ENCODE peak calls at places on chromosomes 4 and X, in six cellular contexts. One of them, this sample, is unnamed.

GRCh38 chr4:136784326-136784725 is 748.0 kb downstream of the PCDH18 start:
- DNase-seq in cardiac muscle cell: no peak
- DNase-seq in left ventricle myocardium inferior: no peak
- DNase-seq in right lobe of liver: no peak
- DNase-seq in CD8-positive, alpha-beta T cell: no peak
- DNase-seq in pancreas: no peak
- DNase-seq in this sample: no peak

GRCh38 chrX:39504850-39505259 is 592.9 kb downstream of the BCOR start:
- DNase-seq in cardiac muscle cell: peak
- DNase-seq in left ventricle myocardium inferior: no peak
- DNase-seq in right lobe of liver: no peak
- DNase-seq in CD8-positive, alpha-beta T cell: no peak
- DNase-seq in pancreas: no peak
- DNase-seq in this sample: no peak

GRCh38 chr4:22532896-22533295 is 17.0 kb upstream of the ADGRA3 start:
- DNase-seq in cardiac muscle cell: no peak
- DNase-seq in left ventricle myocardium inferior: no peak
- DNase-seq in right lobe of liver: no peak
- DNase-seq in CD8-positive, alpha-beta T cell: no peak
- DNase-seq in pancreas: no peak
- DNase-seq in this sample: no peak

GRCh38 chrX:11757729-11758399 is at the start of gene MSL3:
- DNase-seq in cardiac muscle cell: peak
- DNase-seq in left ventricle myocardium inferior: peak
- DNase-seq in right lobe of liver: peak
- DNase-seq in CD8-positive, alpha-beta T cell: no peak
- DNase-seq in pancreas: peak
- DNase-seq in this sample: peak

GRCh38 chr4:6052679-6053078 is 34.4 kb upstream of the C4orf50 start:
- DNase-seq in cardiac muscle cell: no peak
- DNase-seq in left ventricle myocardium inferior: no peak
- DNase-seq in right lobe of liver: no peak
- DNase-seq in CD8-positive, alpha-beta T cell: no peak
- DNase-seq in pancreas: no peak
- DNase-seq in this sample: no peak

GRCh38 chrX:144732588-144732987 is 514.7 kb upstream of the SPANXN1 start:
- DNase-seq in cardiac muscle cell: no peak
- DNase-seq in left ventricle myocardium inferior: no peak
- DNase-seq in right lobe of liver: no peak
- DNase-seq in CD8-positive, alpha-beta T cell: no peak
- DNase-seq in pancreas: no peak
- DNase-seq in this sample: no peak

GRCh38 chr4:141636077-141636770 is at the start of gene IL15:
- DNase-seq in cardiac muscle cell: peak
- DNase-seq in left ventricle myocardium inferior: peak
- DNase-seq in right lobe of liver: peak
- DNase-seq in CD8-positive, alpha-beta T cell: peak
- DNase-seq in pancreas: peak
- DNase-seq in this sample: no peak

GRCh38 chr4:8230891-8231290 is 31.8 kb downstream of the SH3TC1 start:
- DNase-seq in cardiac muscle cell: no peak
- DNase-seq in left ventricle myocardium inferior: no peak
- DNase-seq in right lobe of liver: no peak
- DNase-seq in CD8-positive, alpha-beta T cell: no peak
- DNase-seq in pancreas: no peak
- DNase-seq in this sample: no peak

GRCh38 chrX:39936886-39937770 is 160.6 kb downstream of the BCOR start:
- DNase-seq in cardiac muscle cell: no peak
- DNase-seq in left ventricle myocardium inferior: no peak
- DNase-seq in right lobe of liver: no peak
- DNase-seq in CD8-positive, alpha-beta T cell: peak
- DNase-seq in pancreas: no peak
- DNase-seq in this sample: no peak

GRCh38 chr4:152248347-152248746 is 287.5 kb downstream of the FBXW7 start:
- DNase-seq in cardiac muscle cell: no peak
- DNase-seq in left ventricle myocardium inferior: no peak
- DNase-seq in right lobe of liver: no peak
- DNase-seq in CD8-positive, alpha-beta T cell: no peak
- DNase-seq in pancreas: no peak
- DNase-seq in this sample: no peak

GRCh38 chrX:41441934-41442823 is 5.0 kb upstream of the NYX start:
- DNase-seq in cardiac muscle cell: peak
- DNase-seq in left ventricle myocardium inferior: peak
- DNase-seq in right lobe of liver: peak
- DNase-seq in CD8-positive, alpha-beta T cell: peak
- DNase-seq in pancreas: peak
- DNase-seq in this sample: peak

GRCh38 chr4:148773313-148773712 is 331.1 kb upstream of the NR3C2 start:
- DNase-seq in cardiac muscle cell: no peak
- DNase-seq in left ventricle myocardium inferior: no peak
- DNase-seq in right lobe of liver: no peak
- DNase-seq in CD8-positive, alpha-beta T cell: no peak
- DNase-seq in pancreas: no peak
- DNase-seq in this sample: no peak

GRCh38 chrX:100643943-100644587 is at the start of gene SRPX2:
- DNase-seq in cardiac muscle cell: no peak
- DNase-seq in left ventricle myocardium inferior: peak
- DNase-seq in right lobe of liver: no peak
- DNase-seq in CD8-positive, alpha-beta T cell: no peak
- DNase-seq in pancreas: no peak
- DNase-seq in this sample: peak

GRCh38 chr4:52750819-52751348 is 341 bp downstream of the ERVMER34-1 start:
- DNase-seq in cardiac muscle cell: no peak
- DNase-seq in left ventricle myocardium inferior: no peak
- DNase-seq in right lobe of liver: peak
- DNase-seq in CD8-positive, alpha-beta T cell: no peak
- DNase-seq in pancreas: peak
- DNase-seq in this sample: peak

GRCh38 chrX:100994352-100995281 is 25.1 kb downstream of the ARL13A start:
- DNase-seq in cardiac muscle cell: no peak
- DNase-seq in left ventricle myocardium inferior: no peak
- DNase-seq in right lobe of liver: no peak
- DNase-seq in CD8-positive, alpha-beta T cell: no peak
- DNase-seq in pancreas: no peak
- DNase-seq in this sample: peak

GRCh38 chr4:182074842-182075241 is 168.4 kb upstream of the TENM3 start:
- DNase-seq in cardiac muscle cell: no peak
- DNase-seq in left ventricle myocardium inferior: no peak
- DNase-seq in right lobe of liver: no peak
- DNase-seq in CD8-positive, alpha-beta T cell: no peak
- DNase-seq in pancreas: no peak
- DNase-seq in this sample: no peak

GRCh38 chrX:29852767-29853166 is 362.6 kb upstream of the MAGEB2 start:
- DNase-seq in cardiac muscle cell: no peak
- DNase-seq in left ventricle myocardium inferior: no peak
- DNase-seq in right lobe of liver: no peak
- DNase-seq in CD8-positive, alpha-beta T cell: no peak
- DNase-seq in pancreas: no peak
- DNase-seq in this sample: peak

DNA sequence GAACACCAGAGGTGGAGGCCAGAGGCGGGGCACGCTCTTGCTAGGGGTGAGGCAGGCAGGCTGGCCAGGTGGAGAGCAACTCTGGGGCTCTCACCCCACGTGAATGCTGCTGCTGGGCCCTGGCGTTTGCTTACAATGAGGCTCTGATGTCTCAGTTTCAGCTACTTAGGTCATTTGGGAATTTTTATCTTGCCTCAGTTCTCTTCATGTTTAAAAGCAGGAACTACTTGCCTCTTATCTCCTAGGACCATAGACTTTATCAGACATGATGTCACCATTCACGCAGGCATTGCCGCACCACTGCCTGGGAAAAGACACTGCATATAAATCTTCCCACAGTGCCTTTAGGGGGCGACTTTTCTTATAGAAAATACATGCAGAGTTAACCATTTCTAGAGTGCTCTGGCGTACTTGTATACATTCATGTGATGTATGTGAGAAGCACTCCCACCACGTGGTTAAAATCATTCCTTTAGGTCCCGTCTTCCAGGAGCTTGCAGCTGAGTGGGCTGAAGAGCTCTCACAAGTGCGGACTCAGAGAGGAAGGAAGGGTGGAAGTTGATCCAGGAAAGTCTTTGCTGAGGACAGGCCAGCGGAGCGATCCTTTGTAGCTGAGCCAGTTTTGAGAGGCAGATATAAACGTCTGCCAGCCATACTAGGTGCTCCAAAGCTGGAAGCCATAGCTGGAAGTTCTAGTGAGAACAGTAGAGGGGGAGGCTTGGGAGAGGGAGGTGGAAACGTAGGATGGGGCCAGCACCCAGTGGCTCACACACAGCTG is 84.3 kb upstream of the CLDN34 start:
- DNase-seq in cardiac muscle cell: peak
- DNase-seq in left ventricle myocardium inferior: no peak
- DNase-seq in right lobe of liver: no peak
- DNase-seq in CD8-positive, alpha-beta T cell: no peak
- DNase-seq in pancreas: no peak
- DNase-seq in this sample: peak
- TF ChIP-seq CTCF in cardiac muscle cell: peak
- TF ChIP-seq CTCF in left ventricle myocardium inferior: no peak
- TF ChIP-seq CTCF in right lobe of liver: no peak
- TF ChIP-seq CTCF in CD8-positive, alpha-beta T cell: no peak
- TF ChIP-seq CTCF in pancreas: no peak
- TF ChIP-seq CTCF in this sample: peak

DNA sequence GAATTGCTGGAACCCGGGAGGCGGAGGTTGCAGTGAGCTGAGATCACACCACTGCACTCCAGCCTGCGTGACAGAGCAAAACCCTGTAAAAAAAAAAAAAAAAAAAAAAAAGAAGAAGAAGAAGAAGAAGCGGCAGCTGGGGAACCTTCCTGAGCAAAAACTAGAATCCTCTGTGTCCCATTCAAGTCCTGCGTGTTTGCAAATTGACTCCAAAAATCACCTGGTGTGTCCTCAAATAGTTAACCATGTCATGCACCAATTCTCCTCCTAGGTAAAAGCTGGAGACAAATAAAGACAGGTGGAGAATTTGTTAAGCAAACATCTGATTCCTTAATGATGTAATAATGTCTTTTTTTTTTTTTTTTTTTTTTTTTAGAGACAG is 31.9 kb upstream of the ASMTL start:
- DNase-seq in cardiac muscle cell: no peak
- DNase-seq in left ventricle myocardium inferior: no peak
- DNase-seq in right lobe of liver: no peak
- DNase-seq in CD8-positive, alpha-beta T cell: no peak
- DNase-seq in pancreas: no peak
- DNase-seq in this sample: no peak
- H3K4me3 ChIP-seq in cardiac muscle cell: no peak
- H3K4me3 ChIP-seq in left ventricle myocardium inferior: no peak
- H3K4me3 ChIP-seq in right lobe of liver: no peak
- H3K4me3 ChIP-seq in CD8-positive, alpha-beta T cell: no peak
- H3K4me3 ChIP-seq in pancreas: no peak
- H3K4me3 ChIP-seq in this sample: no peak

DNA sequence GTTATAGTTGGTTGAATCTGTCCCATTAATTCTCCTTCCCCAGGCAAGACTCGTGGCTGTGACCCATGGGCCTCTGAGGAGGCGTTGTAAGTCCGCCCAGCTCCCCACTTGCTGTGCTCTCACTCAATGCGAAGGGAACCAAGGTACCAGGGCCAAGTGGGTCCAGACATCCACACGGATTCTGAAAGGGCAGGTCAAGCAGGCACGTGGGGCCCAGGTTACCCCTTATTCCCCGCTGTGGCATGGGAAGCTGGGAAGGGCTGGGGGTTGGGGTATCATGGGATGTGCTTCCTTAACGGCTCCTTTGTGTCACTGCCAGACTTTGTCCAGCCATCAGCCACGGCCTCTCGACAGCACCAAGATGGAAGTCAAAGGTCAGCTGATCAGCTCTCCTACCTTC is 3.1 kb downstream of the CCDC120 start:
- DNase-seq in cardiac muscle cell: no peak
- DNase-seq in left ventricle myocardium inferior: no peak
- DNase-seq in right lobe of liver: no peak
- DNase-seq in CD8-positive, alpha-beta T cell: no peak
- DNase-seq in pancreas: no peak
- DNase-seq in this sample: no peak
- TF ChIP-seq CTCF in cardiac muscle cell: no peak
- TF ChIP-seq CTCF in left ventricle myocardium inferior: no peak
- TF ChIP-seq CTCF in right lobe of liver: no peak
- TF ChIP-seq CTCF in CD8-positive, alpha-beta T cell: no peak
- TF ChIP-seq CTCF in pancreas: no peak
- TF ChIP-seq CTCF in this sample: no peak

DNA sequence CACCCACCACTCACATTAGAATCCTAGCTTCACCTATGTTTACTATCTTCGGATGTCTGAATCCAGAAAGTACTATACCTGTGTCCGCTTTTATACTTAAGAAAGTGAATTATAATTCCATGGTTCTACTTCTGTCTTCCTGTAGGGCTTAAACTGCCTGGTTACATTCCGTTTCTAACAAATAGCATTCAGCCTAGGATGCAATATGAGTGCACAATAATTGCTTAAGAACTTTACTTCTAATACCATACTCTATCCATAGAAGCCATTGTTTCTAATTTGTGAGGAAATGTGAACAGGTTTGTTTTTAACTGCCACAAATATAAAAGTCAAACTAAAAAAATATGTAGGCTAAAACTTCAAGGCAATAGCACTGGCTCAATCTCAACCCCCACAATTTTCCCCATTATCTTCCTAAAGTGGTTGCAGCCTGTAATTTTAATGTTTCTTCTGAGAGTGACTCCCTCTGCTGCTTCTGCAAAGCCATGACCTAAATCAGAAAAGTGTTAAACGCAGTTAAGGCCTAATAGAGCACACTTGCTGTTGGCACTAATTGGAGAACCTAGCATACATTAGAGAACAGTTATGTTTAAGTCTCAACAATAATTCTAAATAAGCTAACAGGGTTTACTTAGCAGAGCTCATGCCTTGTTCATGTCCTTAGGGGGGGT is 4.2 kb downstream of the UNC5C start:
- DNase-seq in cardiac muscle cell: peak
- DNase-seq in left ventricle myocardium inferior: no peak
- DNase-seq in right lobe of liver: no peak
- DNase-seq in CD8-positive, alpha-beta T cell: no peak
- DNase-seq in pancreas: no peak
- DNase-seq in this sample: no peak
- H3K4me3 ChIP-seq in cardiac muscle cell: peak
- H3K4me3 ChIP-seq in left ventricle myocardium inferior: peak
- H3K4me3 ChIP-seq in right lobe of liver: no peak
- H3K4me3 ChIP-seq in CD8-positive, alpha-beta T cell: no peak
- H3K4me3 ChIP-seq in pancreas: no peak
- H3K4me3 ChIP-seq in this sample: no peak

GRCh38 chr4:56627985-56628384 is 53.1 kb downstream of the HOPX start:
- DNase-seq in cardiac muscle cell: no peak
- DNase-seq in left ventricle myocardium inferior: no peak
- DNase-seq in right lobe of liver: no peak
- DNase-seq in CD8-positive, alpha-beta T cell: no peak
- DNase-seq in pancreas: no peak
- DNase-seq in this sample: no peak

GRCh38 chr4:56626420-56626819 is 54.7 kb downstream of the HOPX start:
- DNase-seq in cardiac muscle cell: no peak
- DNase-seq in left ventricle myocardium inferior: no peak
- DNase-seq in right lobe of liver: no peak
- DNase-seq in CD8-positive, alpha-beta T cell: no peak
- DNase-seq in pancreas: no peak
- DNase-seq in this sample: no peak

GRCh38 chr4:56628592-56628991 is 52.5 kb downstream of the HOPX start:
- DNase-seq in cardiac muscle cell: no peak
- DNase-seq in left ventricle myocardium inferior: no peak
- DNase-seq in right lobe of liver: no peak
- DNase-seq in CD8-positive, alpha-beta T cell: no peak
- DNase-seq in pancreas: no peak
- DNase-seq in this sample: no peak

GRCh38 chr4:56627375-56627774 is 53.7 kb downstream of the HOPX start:
- DNase-seq in cardiac muscle cell: no peak
- DNase-seq in left ventricle myocardium inferior: no peak
- DNase-seq in right lobe of liver: no peak
- DNase-seq in CD8-positive, alpha-beta T cell: no peak
- DNase-seq in pancreas: no peak
- DNase-seq in this sample: no peak

GRCh38 chr4:56626963-56627362 is 54.1 kb downstream of the HOPX start:
- DNase-seq in cardiac muscle cell: no peak
- DNase-seq in left ventricle myocardium inferior: no peak
- DNase-seq in right lobe of liver: no peak
- DNase-seq in CD8-positive, alpha-beta T cell: no peak
- DNase-seq in pancreas: no peak
- DNase-seq in this sample: peak
- TF ChIP-seq CTCF in cardiac muscle cell: peak
- TF ChIP-seq CTCF in left ventricle myocardium inferior: peak
- TF ChIP-seq CTCF in right lobe of liver: no peak
- TF ChIP-seq CTCF in CD8-positive, alpha-beta T cell: no peak
- TF ChIP-seq CTCF in pancreas: no peak
- TF ChIP-seq CTCF in this sample: no peak

This sample was measured in fibroblast of pulmonary artery.